ENCODE peak calls at places on chromosomes 1 and 21, in eight cellular contexts. C is left ventricle myocardium inferior; B is NT2/D1; S is CD8-positive, alpha-beta T cell; P is testis; Y is PC-3; O is neural progenitor cell; K is esophagus squamous epithelium. V is an unnamed sample.

GRCh38 chr1:52918201-52918600 is 3.3 kb downstream of the ECHDC2 start:
- DNase-seq in C (no peak), B (no peak), S (no peak), P (no peak), Y (no peak), O (no peak), K (no peak), V (no peak)

GRCh38 chr21:30014883-30015282 is 75.1 kb upstream of the GRIK1 start:
- DNase-seq in C (no peak), B (peak; percentile 44), S (no peak), P (no peak), Y (no peak), O (peak; percentile 21), K (no peak), V (no peak)

GRCh38 chr1:148158594-148158993 is 6.5 kb upstream of the NBPF11 start:
- DNase-seq in C (no peak), B (no peak), S (no peak), P (no peak), Y (no peak), O (no peak), K (no peak), V (no peak)

GRCh38 chr1:4650486-4650885 is 3.9 kb upstream of the AJAP1 start:
- DNase-seq in C (no peak), B (no peak), S (no peak), P (no peak), Y (peak; percentile 76), O (no peak), K (no peak), V (no peak)

GRCh38 chr1:109198745-109199144 is 15.0 kb upstream of the SARS1 start:
- DNase-seq in C (no peak), B (no peak), S (no peak), P (no peak), Y (no peak), O (no peak), K (no peak), V (no peak)

GRCh38 chr1:207848234-207848633 is 62.7 kb downstream of the CD34 start:
- DNase-seq in C (peak; percentile 71), B (no peak), S (no peak), P (no peak), Y (peak; percentile 98), O (no peak), K (peak; percentile 30), V (no peak)

GRCh38 chr1:26493267-26493666 is 21.0 kb downstream of the HMGN2 start:
- DNase-seq in C (no peak), B (no peak), S (no peak), P (no peak), Y (no peak), O (no peak), K (no peak), V (no peak)

GRCh38 chr1:72122099-72122893 is 160.0 kb downstream of the NEGR1 start:
- DNase-seq in C (no peak), B (no peak), S (no peak), P (no peak), Y (no peak), O (no peak), K (no peak), V (no peak)

DNA sequence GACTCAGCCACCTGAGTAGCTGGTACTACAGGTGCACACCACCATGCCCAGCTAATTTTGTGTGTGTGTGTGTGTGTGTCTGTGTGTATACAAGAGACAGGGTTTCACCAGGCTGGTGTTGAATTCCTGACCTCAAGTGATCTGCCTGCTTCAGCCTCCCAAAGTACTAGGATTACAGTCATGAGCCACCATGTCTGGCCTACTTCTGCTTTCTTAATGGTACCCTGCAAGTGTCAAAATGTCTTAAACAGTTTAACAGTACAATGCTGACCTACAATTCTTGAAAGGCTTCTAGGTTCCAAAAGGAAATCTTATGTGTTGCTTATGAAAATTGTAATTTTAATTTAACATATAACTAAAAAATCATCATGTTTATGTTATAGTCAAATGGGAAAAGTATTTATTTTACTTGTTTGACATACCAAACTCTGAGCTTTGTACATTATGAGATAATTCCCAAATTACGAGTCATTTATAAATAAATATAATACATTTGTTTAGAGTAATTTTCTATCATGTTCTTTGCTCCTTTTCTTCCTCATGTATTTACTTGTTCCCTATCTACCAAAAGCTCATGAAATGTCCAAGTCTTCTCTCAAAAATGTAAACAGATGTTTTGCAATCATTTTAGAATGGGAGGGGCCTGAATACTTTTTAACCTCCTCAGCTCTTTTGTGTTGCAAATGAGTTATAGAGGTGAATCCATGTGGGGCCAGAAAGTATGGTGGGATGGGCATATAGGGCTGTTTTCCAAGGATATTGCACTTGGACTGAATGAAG is 8.5 kb upstream of the VCAM1 start:
- DNase-seq in C (no peak), B (no peak), S (no peak), P (no peak), Y (peak; percentile 40), O (no peak), K (no peak), V (no peak)
- H3K4me1 ChIP-seq in C (peaks cover 12% of the 10 kb centered on the region), B (no peaks in the 10 kb centered on the region), S (peaks cover 16% of the 10 kb centered on the region), P (peaks cover 10% of the 10 kb centered on the region), Y (peaks cover 12% of the 10 kb centered on the region), O (peaks cover 6% of the 10 kb centered on the region), K (no peaks in the 10 kb centered on the region), V (no peaks in the 10 kb centered on the region)

GRCh38 chr1:225445644-225446297 is 17.9 kb upstream of the LBR start:
- DNase-seq in C (no peak), B (no peak), S (no peak), P (no peak), Y (peak; percentile 71), O (no peak), K (no peak), V (no peak)

GRCh38 chr1:225446298-225446941 is 18.6 kb upstream of the LBR start:
- DNase-seq in C (no peak), B (no peak), S (no peak), P (no peak), Y (no peak), O (no peak), K (no peak), V (no peak)

GRCh38 chr1:225447649-225448048 is 19.8 kb upstream of the LBR start:
- DNase-seq in C (no peak), B (no peak), S (no peak), P (peak; percentile 83), Y (no peak), O (no peak), K (no peak), V (no peak)

GRCh38 chr1:225448146-225448805 is 20.4 kb upstream of the LBR start:
- DNase-seq in C (no peak), B (no peak), S (no peak), P (no peak), Y (no peak), O (no peak), K (no peak), V (no peak)

GRCh38 chr1:225447001-225447615 is 19.3 kb upstream of the LBR start:
- DNase-seq in C (no peak), B (no peak), S (no peak), P (no peak), Y (no peak), O (no peak), K (no peak), V (no peak)
- H3K4me1 ChIP-seq in C (peaks cover 67% of the 10 kb centered on the region), B (peaks cover 20% of the 10 kb centered on the region), S (peaks cover 40% of the 10 kb centered on the region), P (peaks cover 41% of the 10 kb centered on the region), Y (peaks cover 52% of the 10 kb centered on the region), O (peaks cover 9% of the 10 kb centered on the region), K (peaks cover 53% of the 10 kb centered on the region), V (peaks cover 3% of the 10 kb centered on the region)

GRCh38 chr1:111214086-111214801 is 13.3 kb upstream of the CHI3L2 start:
- DNase-seq in C (no peak), B (no peak), S (no peak), P (no peak), Y (no peak), O (no peak), K (no peak), V (no peak)

GRCh38 chr1:111213412-111213811 is 13.0 kb upstream of the DENND2D start:
- DNase-seq in C (no peak), B (no peak), S (no peak), P (no peak), Y (no peak), O (no peak), K (no peak), V (no peak)

GRCh38 chr1:111214884-111215283 is 12.6 kb upstream of the CHI3L2 start:
- DNase-seq in C (no peak), B (no peak), S (no peak), P (no peak), Y (no peak), O (no peak), K (no peak), V (no peak)

GRCh38 chr1:111209622-111210021 is 9.2 kb upstream of the DENND2D start:
- DNase-seq in C (no peak), B (no peak), S (no peak), P (no peak), Y (no peak), O (no peak), K (no peak), V (no peak)

GRCh38 chr1:111212634-111213335 is 12.3 kb upstream of the DENND2D start:
- DNase-seq in C (no peak), B (no peak), S (no peak), P (no peak), Y (no peak), O (no peak), K (no peak), V (no peak)
- H3K4me1 ChIP-seq in C (no peaks in the 10 kb centered on the region), B (no peaks in the 10 kb centered on the region), S (peaks cover 61% of the 10 kb centered on the region), P (no peaks in the 10 kb centered on the region), Y (peaks cover 6% of the 10 kb centered on the region), O (peaks cover 17% of the 10 kb centered on the region), K (no peaks in the 10 kb centered on the region), V (no peaks in the 10 kb centered on the region)

GRCh38 chr21:44921928-44922327 is 1.2 kb upstream of the ITGB2 start:
- DNase-seq in C (no peak), B (no peak), S (no peak), P (no peak), Y (no peak), O (no peak), K (no peak), V (no peak)

GRCh38 chr21:44919913-44920693 is 596 bp downstream of the ITGB2 start:
- DNase-seq in C (peak; percentile 10), B (no peak), S (no peak), P (no peak), Y (no peak), O (no peak), K (no peak), V (no peak)

GRCh38 chr21:44918581-44919033 is 2.1 kb downstream of the ITGB2 start:
- DNase-seq in C (no peak), B (no peak), S (no peak), P (no peak), Y (no peak), O (peak; percentile 62), K (no peak), V (no peak)

GRCh38 chr21:44919111-44919912 is 1.4 kb downstream of the ITGB2 start:
- DNase-seq in C (peak; percentile 22), B (no peak), S (no peak), P (no peak), Y (no peak), O (no peak), K (no peak), V (no peak)

DNA sequence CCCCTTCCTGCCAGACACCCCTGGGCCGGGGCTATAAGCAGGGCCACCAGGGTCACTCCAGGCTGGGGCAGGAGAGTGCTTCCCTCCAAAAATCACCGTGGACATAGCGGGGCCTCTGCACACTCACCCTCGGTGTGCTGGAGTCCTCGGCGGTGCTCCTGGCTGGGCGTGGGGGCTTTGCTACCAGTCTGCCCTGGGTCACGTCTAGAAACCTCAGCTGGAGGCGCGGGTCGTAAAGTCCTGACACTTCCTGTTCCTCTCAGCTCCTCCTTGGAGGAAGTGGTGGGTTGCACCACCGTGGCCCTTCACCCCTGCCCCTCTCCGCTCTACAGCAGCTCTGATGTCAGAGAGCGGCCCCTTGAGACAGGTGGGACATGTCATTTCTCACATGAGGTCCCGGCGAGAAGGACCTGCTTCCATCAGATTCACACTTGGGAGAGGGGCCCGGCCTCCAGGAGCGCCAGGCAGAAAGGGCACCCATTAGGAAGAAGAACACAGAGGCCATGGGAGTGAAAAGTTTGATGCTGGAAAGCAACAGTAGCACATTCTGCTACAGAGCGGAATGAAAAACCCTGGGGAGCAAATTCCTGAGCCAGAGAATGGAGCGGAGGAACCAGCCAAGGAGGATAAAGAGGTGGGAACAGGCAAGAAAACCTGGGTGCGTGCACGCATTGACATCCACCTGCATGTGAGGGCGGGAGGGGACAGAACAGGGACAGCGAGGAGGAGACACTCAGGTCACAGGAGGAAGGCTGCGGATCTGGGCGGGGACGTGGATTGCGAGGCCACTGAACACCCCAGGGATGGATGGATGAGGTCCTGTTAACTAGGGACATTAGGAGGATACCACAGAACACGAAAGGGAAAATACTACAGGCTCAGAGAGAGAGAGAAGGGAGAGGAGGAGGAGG is at the start of gene ITGB2:
- DNase-seq in C (peak; percentile 56), B (no peak), S (peak; percentile 28), P (no peak), Y (no peak), O (no peak), K (no peak), V (no peak)
- H3K4me1 ChIP-seq in C (peaks cover 6% of the 10 kb centered on the region), B (peaks cover 6% of the 10 kb centered on the region), S (peaks cover 73% of the 10 kb centered on the region), P (no peaks in the 10 kb centered on the region), Y (peaks cover 37% of the 10 kb centered on the region), O (no peaks in the 10 kb centered on the region), K (peaks cover 4% of the 10 kb centered on the region), V (peaks cover 2% of the 10 kb centered on the region)